ENCODE peak calls at places on chromosomes 6 and 20, in nine cellular contexts. S is HFFc6, G is NCI-H2081 treated with DMSO at 0.1 percent for 48 hours, X is fibroblast of lung, V is astrocyte of the spinal cord, W is kidney glomerular epithelial cell, O is SIG-M5, P is hepatocyte, T is ecto neural progenitor cell. M is an unnamed sample.

GRCh38 chr6:71405416-71405815 is 116.8 kb downstream of the OGFRL1 start:
- DNase-seq in S (no peak), G (no peak), X (no peak), V (no peak), W (peak; percentile 66), O (no peak), P (no peak), T (no peak), M (no peak)

GRCh38 chr6:9086331-9086730 is 651.0 kb upstream of the SLC35B3 start:
- DNase-seq in S (peak; percentile 14), G (no peak), X (no peak), V (no peak), W (no peak), O (no peak), P (no peak), T (no peak), M (no peak)

GRCh38 chr20:10447028-10447427 is 11.9 kb downstream of the SLX4IP start:
- DNase-seq in S (peak; percentile 40), G (peak; percentile 17), X (peak; percentile 82), V (peak; percentile 79), W (no peak), O (peak; percentile 24), P (no peak), T (no peak), M (peak; percentile 66)

GRCh38 chr6:88586371-88587157 is 376.9 kb downstream of the RNGTT start:
- DNase-seq in S (no peak), G (no peak), X (peak; percentile 14), V (no peak), W (no peak), O (no peak), P (no peak), T (no peak), M (no peak)

GRCh38 chr20:58420798-58421496 is 31.9 kb downstream of the VAPB start:
- DNase-seq in S (peak; percentile 77), G (no peak), X (peak; percentile 79), V (peak; percentile 58), W (peak; percentile 21), O (no peak), P (no peak), T (no peak), M (no peak)

GRCh38 chr20:19770375-19770774 is 12.3 kb downstream of the RIN2 start:
- DNase-seq in S (no peak), G (no peak), X (no peak), V (no peak), W (no peak), O (no peak), P (no peak), T (no peak), M (no peak)

GRCh38 chr20:23932256-23932655 is 52.7 kb upstream of the CST5 start:
- DNase-seq in S (no peak), G (no peak), X (no peak), V (no peak), W (no peak), O (no peak), P (no peak), T (no peak), M (no peak)

GRCh38 chr6:54586251-54586650 is 260.3 kb upstream of the FAM83B start:
- DNase-seq in S (no peak), G (no peak), X (peak; percentile 56), V (no peak), W (no peak), O (no peak), P (no peak), T (no peak), M (peak; percentile 19)

GRCh38 chr20:37345339-37346231 is at the start of gene SRC:
- DNase-seq in S (peak; percentile 64), G (no peak), X (peak; percentile 70), V (peak; percentile 60), W (peak; percentile 31), O (no peak), P (peak; percentile 87), T (peak; percentile 88), M (peak; percentile 53)

GRCh38 chr6:137163732-137164318 is 9.6 kb downstream of the IL22RA2 start:
- DNase-seq in S (no peak), G (no peak), X (no peak), V (no peak), W (no peak), O (no peak), P (no peak), T (no peak), M (no peak)

GRCh38 chr20:33450867-33451266 is 7.3 kb upstream of the SNTA1 start:
- DNase-seq in S (no peak), G (no peak), X (peak; percentile 73), V (no peak), W (no peak), O (no peak), P (no peak), T (no peak), M (no peak)

GRCh38 chr20:1872456-1873183 is 22.6 kb upstream of the SIRPA start:
- DNase-seq in S (no peak), G (no peak), X (no peak), V (no peak), W (no peak), O (no peak), P (no peak), T (no peak), M (no peak)

GRCh38 chr6:17491416-17492142 is 98.2 kb downstream of the CAP2 start:
- DNase-seq in S (no peak), G (no peak), X (no peak), V (no peak), W (no peak), O (no peak), P (no peak), T (no peak), M (peak; percentile 93)

GRCh38 chr6:136031982-136032381 is 180.5 kb downstream of the PDE7B start:
- DNase-seq in S (peak; percentile 56), G (no peak), X (peak; percentile 36), V (peak; percentile 69), W (no peak), O (no peak), P (peak; percentile 40), T (no peak), M (peak; percentile 66)

GRCh38 chr20:16801919-16802651 is 53.9 kb downstream of the OTOR start:
- DNase-seq in S (peak; percentile 33), G (peak; percentile 21), X (peak; percentile 38), V (peak; percentile 58), W (peak; percentile 59), O (no peak), P (peak; percentile 80), T (peak; percentile 73), M (peak; percentile 61)

GRCh38 chr6:36131517-36132220 is 1.4 kb downstream of the MAPK13 start:
- DNase-seq in S (peak; percentile 76), G (peak; percentile 55), X (peak; percentile 48), V (peak; percentile 41), W (no peak), O (no peak), P (peak; percentile 84), T (no peak), M (peak; percentile 99)

GRCh38 chr6:107730106-107730505 is 94.0 kb downstream of the SCML4 start:
- DNase-seq in S (no peak), G (no peak), X (no peak), V (no peak), W (no peak), O (no peak), P (no peak), T (no peak), M (no peak)

GRCh38 chr6:99490608-99491007 is 24.6 kb downstream of the USP45 start:
- DNase-seq in S (no peak), G (no peak), X (no peak), V (no peak), W (no peak), O (no peak), P (no peak), T (no peak), M (no peak)

GRCh38 chr20:12455152-12455551 is 537.5 kb downstream of the BTBD3 start:
- DNase-seq in S (no peak), G (no peak), X (no peak), V (no peak), W (no peak), O (no peak), P (peak; percentile 14), T (no peak), M (no peak)

GRCh38 chr20:18613553-18613952 is 25.7 kb downstream of the DTD1 start:
- DNase-seq in S (peak; percentile 5), G (no peak), X (no peak), V (peak; percentile 28), W (peak; percentile 47), O (no peak), P (no peak), T (no peak), M (no peak)

GRCh38 chr20:64055893-64056638 is 6.6 kb upstream of the SOX18 start:
- DNase-seq in S (no peak), G (no peak), X (no peak), V (no peak), W (peak; percentile 10), O (no peak), P (peak; percentile 60), T (no peak), M (peak; percentile 84)

GRCh38 chr6:138538390-138539031 is 39.2 kb upstream of the NHSL1 start:
- DNase-seq in S (peak; percentile 12), G (no peak), X (peak; percentile 36), V (peak; percentile 51), W (no peak), O (no peak), P (no peak), T (no peak), M (no peak)

GRCh38 chr6:42279144-42279781 is 61.6 kb upstream of the MRPS10 start:
- DNase-seq in S (peak; percentile 44), G (no peak), X (peak; percentile 51), V (peak; percentile 61), W (no peak), O (no peak), P (peak; percentile 66), T (no peak), M (no peak)